ENCODE peak calls at places on chromosomes 3 and 15, in seven cellular contexts. One of them, this sample, is unnamed.

GRCh38 chr3:64684715-64685261 is 3.0 kb downstream of the ADAMTS9 start:
- DNase-seq in GM12878: no peak
- DNase-seq in HCT116: no peak
- DNase-seq in H1: peak
- DNase-seq in K562: no peak
- DNase-seq in HepG2: no peak
- DNase-seq in SK-N-SH: peak
- DNase-seq in this sample: no peak

GRCh38 chr15:36133686-36134085 is 445.7 kb upstream of the CDIN1 start:
- DNase-seq in GM12878: no peak
- DNase-seq in H1: no peak
- DNase-seq in HepG2: no peak
- DNase-seq in SK-N-SH: no peak
- DNase-seq in HCT116: no peak
- DNase-seq in K562: no peak
- DNase-seq in this sample: no peak

GRCh38 chr3:191353022-191353777 is 22.9 kb upstream of the UTS2B start:
- DNase-seq in SK-N-SH: no peak
- DNase-seq in HepG2: peak
- DNase-seq in HCT116: no peak
- DNase-seq in H1: no peak
- DNase-seq in K562: no peak
- DNase-seq in GM12878: no peak
- DNase-seq in this sample: no peak

GRCh38 chr3:49295489-49296058 is 18.5 kb upstream of the C3orf62 start:
- DNase-seq in HepG2: peak
- DNase-seq in K562: peak
- DNase-seq in H1: no peak
- DNase-seq in SK-N-SH: peak
- DNase-seq in HCT116: peak
- DNase-seq in GM12878: no peak
- DNase-seq in this sample: no peak

GRCh38 chr15:69663982-69664381 is 211.4 kb downstream of the RPLP1 start:
- DNase-seq in SK-N-SH: no peak
- DNase-seq in H1: no peak
- DNase-seq in HCT116: no peak
- DNase-seq in K562: no peak
- DNase-seq in HepG2: no peak
- DNase-seq in GM12878: no peak
- DNase-seq in this sample: no peak

GRCh38 chr3:138674131-138674530 is 65.6 kb downstream of the FAIM start:
- DNase-seq in K562: no peak
- DNase-seq in H1: no peak
- DNase-seq in HCT116: no peak
- DNase-seq in GM12878: no peak
- DNase-seq in HepG2: no peak
- DNase-seq in SK-N-SH: no peak
- DNase-seq in this sample: no peak

GRCh38 chr3:122356402-122356801 is 26.6 kb downstream of the MIX23 start:
- DNase-seq in SK-N-SH: peak
- DNase-seq in HCT116: peak
- DNase-seq in HepG2: peak
- DNase-seq in GM12878: no peak
- DNase-seq in K562: no peak
- DNase-seq in H1: peak
- DNase-seq in this sample: peak

GRCh38 chr15:62163847-62164499 is 1.1 kb downstream of the C2CD4B start:
- DNase-seq in HCT116: no peak
- DNase-seq in K562: no peak
- DNase-seq in H1: peak
- DNase-seq in SK-N-SH: peak
- DNase-seq in HepG2: no peak
- DNase-seq in GM12878: no peak
- DNase-seq in this sample: no peak

GRCh38 chr15:85745525-85745924 is 49.2 kb downstream of the KLHL25 start:
- DNase-seq in H1: no peak
- DNase-seq in GM12878: no peak
- DNase-seq in K562: no peak
- DNase-seq in HCT116: no peak
- DNase-seq in SK-N-SH: peak
- DNase-seq in HepG2: no peak
- DNase-seq in this sample: no peak

GRCh38 chr15:23372284-23372683 is 17.7 kb downstream of the GOLGA8S start:
- DNase-seq in K562: no peak
- DNase-seq in H1: no peak
- DNase-seq in HCT116: no peak
- DNase-seq in GM12878: no peak
- DNase-seq in HepG2: no peak
- DNase-seq in SK-N-SH: no peak
- DNase-seq in this sample: no peak

GRCh38 chr3:15330031-15330596 is 2.3 kb downstream of the SH3BP5 start:
- DNase-seq in H1: no peak
- DNase-seq in K562: peak
- DNase-seq in HepG2: no peak
- DNase-seq in GM12878: no peak
- DNase-seq in HCT116: no peak
- DNase-seq in SK-N-SH: no peak
- DNase-seq in this sample: no peak

GRCh38 chr3:37800022-37800493 is 61.6 kb upstream of the CTDSPL start:
- DNase-seq in K562: no peak
- DNase-seq in HCT116: no peak
- DNase-seq in GM12878: no peak
- DNase-seq in SK-N-SH: no peak
- DNase-seq in H1: no peak
- DNase-seq in HepG2: no peak
- DNase-seq in this sample: no peak

GRCh38 chr3:104628185-104628789 is 738.4 kb upstream of the ALCAM start:
- DNase-seq in SK-N-SH: peak
- DNase-seq in H1: no peak
- DNase-seq in HCT116: peak
- DNase-seq in GM12878: no peak
- DNase-seq in K562: peak
- DNase-seq in HepG2: peak
- DNase-seq in this sample: peak

GRCh38 chr15:41809121-41809520 is 18.8 kb upstream of the JMJD7 start:
- DNase-seq in GM12878: no peak
- DNase-seq in SK-N-SH: no peak
- DNase-seq in K562: no peak
- DNase-seq in HCT116: no peak
- DNase-seq in H1: no peak
- DNase-seq in HepG2: no peak
- DNase-seq in this sample: no peak

GRCh38 chr3:38582316-38582715 is 67.2 kb downstream of the SCN5A start:
- DNase-seq in K562: no peak
- DNase-seq in SK-N-SH: no peak
- DNase-seq in HepG2: no peak
- DNase-seq in HCT116: no peak
- DNase-seq in GM12878: no peak
- DNase-seq in H1: peak
- DNase-seq in this sample: no peak

GRCh38 chr3:105997466-105997799 is 128.6 kb upstream of the CBLB start:
- DNase-seq in GM12878: no peak
- DNase-seq in K562: no peak
- DNase-seq in HepG2: no peak
- DNase-seq in SK-N-SH: no peak
- DNase-seq in H1: no peak
- DNase-seq in HCT116: no peak
- DNase-seq in this sample: no peak

GRCh38 chr15:67303490-67304363 is 49.1 kb downstream of the IQCH start:
- DNase-seq in HCT116: peak
- DNase-seq in K562: peak
- DNase-seq in SK-N-SH: peak
- DNase-seq in GM12878: peak
- DNase-seq in HepG2: peak
- DNase-seq in H1: no peak
- DNase-seq in this sample: peak

GRCh38 chr3:38003817-38004414 is 13.3 kb downstream of the VILL start:
- DNase-seq in HCT116: no peak
- DNase-seq in SK-N-SH: no peak
- DNase-seq in K562: no peak
- DNase-seq in H1: no peak
- DNase-seq in GM12878: no peak
- DNase-seq in HepG2: no peak
- DNase-seq in this sample: no peak

GRCh38 chr15:85482896-85483295 is 102.5 kb downstream of the AKAP13 start:
- DNase-seq in H1: no peak
- DNase-seq in HepG2: no peak
- DNase-seq in GM12878: no peak
- DNase-seq in SK-N-SH: no peak
- DNase-seq in K562: no peak
- DNase-seq in HCT116: no peak
- DNase-seq in this sample: no peak

GRCh38 chr15:97014001-97014400 is 683.5 kb downstream of the NR2F2 start:
- DNase-seq in K562: no peak
- DNase-seq in HCT116: no peak
- DNase-seq in H1: no peak
- DNase-seq in GM12878: no peak
- DNase-seq in HepG2: no peak
- DNase-seq in SK-N-SH: no peak
- DNase-seq in this sample: no peak

GRCh38 chr15:35000511-35000910 is 12.4 kb upstream of the ZNF770 start:
- DNase-seq in H1: no peak
- DNase-seq in HCT116: peak
- DNase-seq in K562: no peak
- DNase-seq in SK-N-SH: no peak
- DNase-seq in GM12878: no peak
- DNase-seq in HepG2: no peak
- DNase-seq in this sample: no peak

GRCh38 chr3:86895202-86895601 is 95.7 kb downstream of the VGLL3 start:
- DNase-seq in HCT116: no peak
- DNase-seq in GM12878: no peak
- DNase-seq in H1: no peak
- DNase-seq in SK-N-SH: no peak
- DNase-seq in HepG2: no peak
- DNase-seq in K562: no peak
- DNase-seq in this sample: no peak

GRCh38 chr3:187210555-187211327 is 13.5 kb downstream of the RTP1 start:
- DNase-seq in HepG2: no peak
- DNase-seq in SK-N-SH: no peak
- DNase-seq in GM12878: no peak
- DNase-seq in K562: peak
- DNase-seq in HCT116: no peak
- DNase-seq in H1: no peak
- DNase-seq in this sample: no peak
- TF ChIP-seq JUND in HepG2: no peak
- TF ChIP-seq JUND in SK-N-SH: no peak
- TF ChIP-seq JUND in GM12878: no peak
- TF ChIP-seq JUND in K562: no peak
- TF ChIP-seq JUND in HCT116: no peak
- TF ChIP-seq JUND in H1: no peak
- TF ChIP-seq JUND in this sample: no peak

GRCh38 chr15:20106026-20106425 is 435.6 kb downstream of the GOLGA6L6 start:
- DNase-seq in H1: no peak
- DNase-seq in HCT116: no peak
- DNase-seq in SK-N-SH: no peak
- DNase-seq in HepG2: no peak
- DNase-seq in GM12878: no peak
- DNase-seq in K562: no peak
- DNase-seq in this sample: peak
- TF ChIP-seq JUND in H1: no peak
- TF ChIP-seq JUND in HCT116: no peak
- TF ChIP-seq JUND in SK-N-SH: no peak
- TF ChIP-seq JUND in HepG2: no peak
- TF ChIP-seq JUND in GM12878: no peak
- TF ChIP-seq JUND in K562: no peak
- TF ChIP-seq JUND in this sample: no peak

GRCh38 chr3:134082582-134082981 is 52.9 kb upstream of the SLCO2A1 start:
- DNase-seq in HCT116: no peak
- DNase-seq in GM12878: no peak
- DNase-seq in K562: no peak
- DNase-seq in SK-N-SH: no peak
- DNase-seq in HepG2: no peak
- DNase-seq in H1: no peak
- DNase-seq in this sample: no peak

GRCh38 chr3:134079761-134080160 is 50.0 kb upstream of the SLCO2A1 start:
- DNase-seq in GM12878: no peak
- DNase-seq in H1: no peak
- DNase-seq in SK-N-SH: no peak
- DNase-seq in K562: no peak
- DNase-seq in HepG2: no peak
- DNase-seq in HCT116: no peak
- DNase-seq in this sample: no peak

GRCh38 chr3:134081211-134081610 is 51.5 kb upstream of the SLCO2A1 start:
- DNase-seq in SK-N-SH: no peak
- DNase-seq in H1: no peak
- DNase-seq in HepG2: peak
- DNase-seq in K562: no peak
- DNase-seq in HCT116: no peak
- DNase-seq in GM12878: no peak
- DNase-seq in this sample: no peak

GRCh38 chr3:134079111-134079531 is 49.4 kb upstream of the SLCO2A1 start:
- DNase-seq in HepG2: peak
- DNase-seq in HCT116: no peak
- DNase-seq in K562: no peak
- DNase-seq in H1: no peak
- DNase-seq in GM12878: no peak
- DNase-seq in SK-N-SH: no peak
- DNase-seq in this sample: no peak

GRCh38 chr3:134080761-134081160 is 51.0 kb upstream of the SLCO2A1 start:
- DNase-seq in SK-N-SH: no peak
- DNase-seq in H1: peak
- DNase-seq in K562: no peak
- DNase-seq in HCT116: no peak
- DNase-seq in HepG2: no peak
- DNase-seq in GM12878: no peak
- DNase-seq in this sample: no peak
- TF ChIP-seq JUND in SK-N-SH: no peak
- TF ChIP-seq JUND in H1: no peak
- TF ChIP-seq JUND in K562: no peak
- TF ChIP-seq JUND in HCT116: no peak
- TF ChIP-seq JUND in HepG2: no peak
- TF ChIP-seq JUND in GM12878: no peak
- TF ChIP-seq JUND in this sample: no peak

GRCh38 chr3:126859415-126860246 is 123.3 kb upstream of the PLXNA1 start:
- DNase-seq in HCT116: no peak
- DNase-seq in K562: no peak
- DNase-seq in H1: peak
- DNase-seq in HepG2: no peak
- DNase-seq in SK-N-SH: no peak
- DNase-seq in GM12878: no peak
- DNase-seq in this sample: no peak

GRCh38 chr3:126855374-126855773 is 127.5 kb upstream of the PLXNA1 start:
- DNase-seq in HCT116: no peak
- DNase-seq in HepG2: no peak
- DNase-seq in SK-N-SH: no peak
- DNase-seq in K562: no peak
- DNase-seq in GM12878: no peak
- DNase-seq in H1: no peak
- DNase-seq in this sample: no peak

GRCh38 chr3:126857928-126858327 is 125.0 kb upstream of the PLXNA1 start:
- DNase-seq in HCT116: no peak
- DNase-seq in GM12878: no peak
- DNase-seq in H1: peak
- DNase-seq in K562: no peak
- DNase-seq in HepG2: no peak
- DNase-seq in SK-N-SH: no peak
- DNase-seq in this sample: no peak

GRCh38 chr3:126858887-126859286 is 124.0 kb upstream of the PLXNA1 start:
- DNase-seq in HCT116: no peak
- DNase-seq in H1: no peak
- DNase-seq in HepG2: no peak
- DNase-seq in SK-N-SH: no peak
- DNase-seq in K562: no peak
- DNase-seq in GM12878: no peak
- DNase-seq in this sample: no peak

GRCh38 chr3:126858401-126858800 is 124.5 kb upstream of the PLXNA1 start:
- DNase-seq in GM12878: no peak
- DNase-seq in K562: no peak
- DNase-seq in H1: peak
- DNase-seq in SK-N-SH: no peak
- DNase-seq in HepG2: no peak
- DNase-seq in HCT116: no peak
- DNase-seq in this sample: no peak
- TF ChIP-seq JUND in GM12878: no peak
- TF ChIP-seq JUND in K562: no peak
- TF ChIP-seq JUND in H1: no peak
- TF ChIP-seq JUND in SK-N-SH: no peak
- TF ChIP-seq JUND in HepG2: no peak
- TF ChIP-seq JUND in HCT116: no peak
- TF ChIP-seq JUND in this sample: no peak

This sample was measured in T47D.